ENCODE peak calls at places on chromosome 13, in five cellular contexts. One of them, this sample, is unnamed.

GRCh38 chr13:33174491-33174890 is 111.1 kb downstream of the STARD13 start:
- DNase-seq in SK-N-SH: peak
- DNase-seq in GM23248: no peak
- DNase-seq in hepatocyte: no peak
- DNase-seq in OCI-LY7: no peak
- DNase-seq in this sample: no peak

GRCh38 chr13:30319130-30319529 is 11.8 kb upstream of the KATNAL1 start:
- DNase-seq in OCI-LY7: no peak
- DNase-seq in GM23248: no peak
- DNase-seq in SK-N-SH: no peak
- DNase-seq in hepatocyte: no peak
- DNase-seq in this sample: no peak

GRCh38 chr13:99417821-99418662 is 83.2 kb upstream of the TM9SF2 start:
- DNase-seq in GM23248: peak
- DNase-seq in hepatocyte: no peak
- DNase-seq in SK-N-SH: no peak
- DNase-seq in OCI-LY7: no peak
- DNase-seq in this sample: no peak

GRCh38 chr13:102131246-102131645 is 270.6 kb downstream of the FGF14 start:
- DNase-seq in SK-N-SH: no peak
- DNase-seq in hepatocyte: no peak
- DNase-seq in OCI-LY7: no peak
- DNase-seq in GM23248: no peak
- DNase-seq in this sample: no peak

GRCh38 chr13:46489586-46490023 is 63.4 kb upstream of the LRCH1 start:
- DNase-seq in hepatocyte: no peak
- DNase-seq in SK-N-SH: no peak
- DNase-seq in GM23248: peak
- DNase-seq in OCI-LY7: no peak
- DNase-seq in this sample: peak

GRCh38 chr13:31706105-31706504 is 33.2 kb upstream of the RXFP2 start:
- DNase-seq in hepatocyte: no peak
- DNase-seq in SK-N-SH: no peak
- DNase-seq in OCI-LY7: no peak
- DNase-seq in GM23248: no peak
- DNase-seq in this sample: no peak

GRCh38 chr13:109707044-109707794 is 79.2 kb downstream of the IRS2 start:
- DNase-seq in SK-N-SH: no peak
- DNase-seq in OCI-LY7: peak
- DNase-seq in hepatocyte: no peak
- DNase-seq in GM23248: no peak
- DNase-seq in this sample: no peak

GRCh38 chr13:51834581-51835158 is 10.3 kb downstream of the TMEM272 start:
- DNase-seq in OCI-LY7: no peak
- DNase-seq in GM23248: no peak
- DNase-seq in SK-N-SH: peak
- DNase-seq in hepatocyte: no peak
- DNase-seq in this sample: peak

GRCh38 chr13:42211704-42212103 is 60.2 kb upstream of the AKAP11 start:
- DNase-seq in SK-N-SH: no peak
- DNase-seq in hepatocyte: no peak
- DNase-seq in GM23248: peak
- DNase-seq in OCI-LY7: no peak
- DNase-seq in this sample: no peak

GRCh38 chr13:21909331-21909730 is 238.5 kb downstream of the FGF9 start:
- DNase-seq in SK-N-SH: no peak
- DNase-seq in OCI-LY7: no peak
- DNase-seq in GM23248: no peak
- DNase-seq in hepatocyte: no peak
- DNase-seq in this sample: no peak

GRCh38 chr13:62643007-62643483 is 1227.4 kb upstream of the PCDH20 start:
- DNase-seq in OCI-LY7: no peak
- DNase-seq in GM23248: peak
- DNase-seq in hepatocyte: peak
- DNase-seq in SK-N-SH: no peak
- DNase-seq in this sample: no peak

GRCh38 chr13:57612568-57612967 is 19.0 kb upstream of the PCDH17 start:
- DNase-seq in GM23248: no peak
- DNase-seq in SK-N-SH: no peak
- DNase-seq in OCI-LY7: no peak
- DNase-seq in hepatocyte: no peak
- DNase-seq in this sample: no peak

GRCh38 chr13:106117035-106117434 is 418.4 kb downstream of the EFNB2 start:
- DNase-seq in SK-N-SH: peak
- DNase-seq in hepatocyte: no peak
- DNase-seq in GM23248: peak
- DNase-seq in OCI-LY7: no peak
- DNase-seq in this sample: no peak

GRCh38 chr13:99993660-99994455 is 12.3 kb downstream of the ZIC2 start:
- DNase-seq in hepatocyte: no peak
- DNase-seq in SK-N-SH: no peak
- DNase-seq in OCI-LY7: no peak
- DNase-seq in GM23248: no peak
- DNase-seq in this sample: peak

GRCh38 chr13:98187862-98188261 is 10.8 kb upstream of the RNF113B start:
- DNase-seq in SK-N-SH: no peak
- DNase-seq in OCI-LY7: no peak
- DNase-seq in hepatocyte: no peak
- DNase-seq in GM23248: no peak
- DNase-seq in this sample: no peak

GRCh38 chr13:47478985-47479384 is 522.1 kb downstream of the SUCLA2 start:
- DNase-seq in OCI-LY7: no peak
- DNase-seq in GM23248: peak
- DNase-seq in hepatocyte: no peak
- DNase-seq in SK-N-SH: no peak
- DNase-seq in this sample: no peak

GRCh38 chr13:56755181-56755580 is 385.5 kb upstream of the PRR20A start:
- DNase-seq in OCI-LY7: no peak
- DNase-seq in GM23248: no peak
- DNase-seq in hepatocyte: peak
- DNase-seq in SK-N-SH: no peak
- DNase-seq in this sample: peak

GRCh38 chr13:80841346-80841882 is 500.5 kb upstream of the SPRY2 start:
- DNase-seq in hepatocyte: no peak
- DNase-seq in SK-N-SH: no peak
- DNase-seq in OCI-LY7: no peak
- DNase-seq in GM23248: no peak
- DNase-seq in this sample: no peak

GRCh38 chr13:92317066-92317465 is 909.5 kb upstream of the GPC6 start:
- DNase-seq in hepatocyte: no peak
- DNase-seq in OCI-LY7: no peak
- DNase-seq in GM23248: no peak
- DNase-seq in SK-N-SH: no peak
- DNase-seq in this sample: no peak

GRCh38 chr13:44906758-44907157 is 82.5 kb downstream of the NUFIP1 start:
- DNase-seq in SK-N-SH: no peak
- DNase-seq in OCI-LY7: no peak
- DNase-seq in hepatocyte: peak
- DNase-seq in GM23248: peak
- DNase-seq in this sample: no peak

GRCh38 chr13:114142640-114143490 is 10.4 kb upstream of the RASA3 start:
- DNase-seq in GM23248: no peak
- DNase-seq in OCI-LY7: peak
- DNase-seq in hepatocyte: no peak
- DNase-seq in SK-N-SH: peak
- DNase-seq in this sample: no peak

GRCh38 chr13:99376924-99377323 is 69.7 kb upstream of the GPR183 start:
- DNase-seq in hepatocyte: no peak
- DNase-seq in SK-N-SH: no peak
- DNase-seq in OCI-LY7: no peak
- DNase-seq in GM23248: no peak
- DNase-seq in this sample: no peak

DNA sequence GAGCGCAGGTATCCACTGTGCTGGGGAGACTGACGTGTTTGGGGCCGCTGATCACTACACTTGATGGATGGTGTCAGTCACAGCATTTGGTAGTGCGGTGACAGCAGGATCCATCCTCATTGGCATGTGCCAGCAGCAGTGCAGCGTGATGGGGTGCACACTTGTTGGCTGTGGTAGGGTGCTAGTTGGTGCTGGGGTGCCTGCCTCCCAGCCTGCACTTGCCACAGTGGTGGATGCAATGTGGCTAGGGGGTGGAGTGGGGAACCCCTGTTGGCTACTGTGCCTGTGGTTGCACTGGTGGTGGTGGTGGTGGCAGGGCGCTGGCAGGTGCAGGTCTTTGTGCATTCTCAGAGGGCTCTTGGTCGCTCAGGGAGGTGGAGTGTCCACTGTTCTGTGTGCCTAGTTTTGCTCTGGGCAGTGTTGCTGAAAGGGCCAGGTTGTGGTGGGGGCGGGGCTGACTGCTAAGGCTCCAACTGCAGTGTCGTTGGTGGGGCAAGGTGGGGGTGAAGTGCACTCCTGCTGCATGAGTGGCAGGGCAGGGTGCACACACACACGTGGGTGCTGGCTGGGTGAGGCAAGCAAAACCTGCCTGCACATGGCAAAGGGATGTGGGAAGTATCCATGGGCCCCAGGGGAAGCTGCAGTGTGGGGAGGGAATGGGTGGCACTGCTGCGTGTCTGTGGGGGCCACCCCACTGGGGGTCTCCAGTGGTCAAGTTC is 84.8 kb downstream of the ZMYM2 start:
- DNase-seq in GM23248: no peak
- DNase-seq in OCI-LY7: no peak
- DNase-seq in SK-N-SH: no peak
- DNase-seq in hepatocyte: no peak
- DNase-seq in this sample: no peak
- H3K4me3 ChIP-seq in GM23248: no peak
- H3K4me3 ChIP-seq in OCI-LY7: no peak
- H3K4me3 ChIP-seq in SK-N-SH: no peak
- H3K4me3 ChIP-seq in hepatocyte: no peak
- H3K4me3 ChIP-seq in this sample: no peak

DNA sequence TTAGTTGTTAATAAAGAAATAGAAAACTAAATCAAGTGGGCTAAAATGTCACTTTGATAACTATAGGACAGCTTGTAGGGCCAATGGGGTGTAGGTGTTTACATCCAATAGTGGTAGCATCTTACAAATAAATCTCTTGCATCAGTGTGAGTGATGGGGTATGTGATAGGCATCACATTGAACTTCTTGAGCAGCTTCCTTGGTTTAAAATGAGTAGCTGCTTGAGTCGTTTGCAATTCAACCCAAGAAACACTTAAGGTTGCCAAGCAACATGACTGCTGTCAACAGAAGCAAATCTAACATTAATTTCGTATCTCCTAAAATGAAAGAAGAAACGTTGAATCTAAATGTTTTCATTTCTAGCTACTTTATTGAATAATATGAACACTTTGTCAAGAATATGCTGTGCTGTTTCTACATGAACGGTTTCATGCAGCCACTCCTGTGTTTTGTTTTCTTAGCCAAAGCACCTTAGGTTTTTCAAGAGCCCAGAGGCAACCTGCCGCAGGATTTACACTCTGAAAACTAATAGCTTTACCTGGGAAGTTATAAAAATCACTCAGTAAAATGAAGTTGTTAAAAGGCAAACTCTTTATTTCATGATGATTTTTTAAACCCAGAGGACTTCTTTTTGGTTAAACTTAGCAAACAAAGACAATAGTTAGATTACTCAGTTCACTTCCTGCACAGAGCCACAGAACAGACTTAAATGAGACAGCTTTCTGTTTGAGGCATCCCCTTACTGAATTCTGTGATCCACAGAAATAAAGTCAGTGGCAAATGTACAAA is 305.2 kb downstream of the MTUS2 start:
- DNase-seq in SK-N-SH: no peak
- DNase-seq in GM23248: no peak
- DNase-seq in hepatocyte: no peak
- DNase-seq in OCI-LY7: no peak
- DNase-seq in this sample: no peak
- H2AFZ ChIP-seq in SK-N-SH: no peak
- H2AFZ ChIP-seq in GM23248: no peak
- H2AFZ ChIP-seq in hepatocyte: no peak
- H2AFZ ChIP-seq in OCI-LY7: no peak
- H2AFZ ChIP-seq in this sample: no peak

GRCh38 chr13:74246398-74246975 is 112.3 kb upstream of the KLF12 start:
- DNase-seq in GM23248: peak
- DNase-seq in SK-N-SH: no peak
- DNase-seq in OCI-LY7: no peak
- DNase-seq in hepatocyte: no peak
- DNase-seq in this sample: no peak

GRCh38 chr13:74253161-74253560 is 119.0 kb upstream of the KLF12 start:
- DNase-seq in GM23248: no peak
- DNase-seq in hepatocyte: no peak
- DNase-seq in OCI-LY7: no peak
- DNase-seq in SK-N-SH: no peak
- DNase-seq in this sample: no peak

GRCh38 chr13:74251778-74252519 is 117.7 kb upstream of the KLF12 start:
- DNase-seq in hepatocyte: no peak
- DNase-seq in SK-N-SH: no peak
- DNase-seq in OCI-LY7: no peak
- DNase-seq in GM23248: peak
- DNase-seq in this sample: no peak

GRCh38 chr13:74248477-74248876 is 114.3 kb upstream of the KLF12 start:
- DNase-seq in GM23248: no peak
- DNase-seq in SK-N-SH: no peak
- DNase-seq in hepatocyte: no peak
- DNase-seq in OCI-LY7: no peak
- DNase-seq in this sample: no peak

DNA sequence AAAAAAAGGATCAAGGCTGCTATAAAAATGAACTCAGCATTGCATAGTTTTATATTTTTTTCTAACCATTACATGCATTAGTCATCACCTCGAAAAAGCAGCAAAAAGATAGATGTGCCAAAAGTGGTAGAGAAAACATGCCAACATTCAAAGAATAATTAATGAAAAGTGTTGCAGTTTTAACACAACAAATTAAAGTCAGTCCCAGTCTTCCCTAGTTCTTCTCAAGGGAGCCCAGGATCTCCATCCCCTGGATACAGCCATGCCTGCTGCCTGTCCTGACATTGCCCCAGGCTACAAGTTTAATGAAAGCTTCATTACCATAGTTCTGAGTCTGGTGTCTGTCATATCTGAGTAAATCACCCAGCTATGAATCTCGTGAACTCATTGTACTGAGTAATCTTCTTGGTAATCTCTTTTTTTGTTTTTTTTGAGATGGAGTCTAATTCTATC is 116.6 kb upstream of the KLF12 start:
- DNase-seq in GM23248: peak
- DNase-seq in OCI-LY7: no peak
- DNase-seq in hepatocyte: no peak
- DNase-seq in SK-N-SH: peak
- DNase-seq in this sample: no peak
- TF ChIP-seq EZH2phosphoT487 in GM23248: no peak
- TF ChIP-seq EZH2phosphoT487 in OCI-LY7: no peak
- TF ChIP-seq EZH2phosphoT487 in hepatocyte: no peak
- TF ChIP-seq EZH2phosphoT487 in SK-N-SH: no peak
- TF ChIP-seq EZH2phosphoT487 in this sample: no peak

GRCh38 chr13:26495749-26496148 is 61.7 kb upstream of the WASF3 start:
- DNase-seq in GM23248: no peak
- DNase-seq in hepatocyte: no peak
- DNase-seq in OCI-LY7: no peak
- DNase-seq in SK-N-SH: no peak
- DNase-seq in this sample: no peak

GRCh38 chr13:26498524-26499208 is 58.8 kb upstream of the WASF3 start:
- DNase-seq in GM23248: peak
- DNase-seq in OCI-LY7: no peak
- DNase-seq in hepatocyte: no peak
- DNase-seq in SK-N-SH: no peak
- DNase-seq in this sample: no peak

GRCh38 chr13:26497991-26498423 is 59.5 kb upstream of the WASF3 start:
- DNase-seq in OCI-LY7: no peak
- DNase-seq in SK-N-SH: no peak
- DNase-seq in GM23248: peak
- DNase-seq in hepatocyte: no peak
- DNase-seq in this sample: no peak

GRCh38 chr13:26500618-26501320 is 56.7 kb upstream of the WASF3 start:
- DNase-seq in SK-N-SH: no peak
- DNase-seq in hepatocyte: no peak
- DNase-seq in OCI-LY7: no peak
- DNase-seq in GM23248: no peak
- DNase-seq in this sample: no peak

GRCh38 chr13:26499209-26499601 is 58.3 kb upstream of the WASF3 start:
- DNase-seq in OCI-LY7: no peak
- DNase-seq in GM23248: no peak
- DNase-seq in hepatocyte: no peak
- DNase-seq in SK-N-SH: no peak
- DNase-seq in this sample: peak
- H3K4me3 ChIP-seq in OCI-LY7: no peak
- H3K4me3 ChIP-seq in GM23248: no peak
- H3K4me3 ChIP-seq in hepatocyte: no peak
- H3K4me3 ChIP-seq in SK-N-SH: no peak
- H3K4me3 ChIP-seq in this sample: no peak

This sample was measured in neural progenitor cell.